ENCODE peak calls at places on chromosomes 1 and 21, in four cellular contexts. N, T, H and I are unnamed samples.

GRCh38 chr1:3062616-3063378 is 6.2 kb upstream of the PRDM16 start:
- DNase-seq in N (no peak), H (no peak), T (no peak), I (no peak)

GRCh38 chr1:210250998-210251679 is 18.5 kb downstream of the SERTAD4 start:
- DNase-seq in H (no peak), N (no peak), T (peak; percentile 52), I (peak; percentile 25)

GRCh38 chr1:105260018-105260417 is 1510.3 kb downstream of the AMY1C start:
- DNase-seq in H (no peak), T (no peak), N (no peak), I (no peak)

GRCh38 chr1:209505044-209505443 is 78.5 kb upstream of the CAMK1G start:
- DNase-seq in T (no peak), H (peak; percentile 28), N (no peak), I (no peak)

GRCh38 chr1:46991083-46991923 is 32.2 kb upstream of the CYP4X1 start:
- DNase-seq in H (no peak), N (no peak), T (no peak), I (no peak)

GRCh38 chr1:79496129-79496528 is 489.6 kb upstream of the ADGRL4 start:
- DNase-seq in H (no peak), N (no peak), T (no peak), I (no peak)

GRCh38 chr1:211680752-211681327 is 5.4 kb upstream of the NEK2 start:
- DNase-seq in T (peak; percentile 69), N (peak; percentile 40), H (peak; percentile 91), I (peak; percentile 78)

GRCh38 chr1:78607944-78608343 is 12.3 kb upstream of the IFI44L start:
- DNase-seq in N (no peak), H (no peak), T (peak; percentile 14), I (peak; percentile 17)

GRCh38 chr1:201538618-201539551 is at the start of gene NAV1:
- DNase-seq in N (peak; percentile 43), H (peak; percentile 75), T (peak; percentile 56), I (peak; percentile 59)

GRCh38 chr21:36431252-36431651 is 46.1 kb downstream of the CHAF1B start:
- DNase-seq in N (no peak), H (no peak), T (no peak), I (no peak)

GRCh38 chr21:36433011-36433709 is 46.8 kb downstream of the CLDN14 start:
- DNase-seq in H (no peak), N (no peak), T (no peak), I (no peak)

GRCh38 chr21:36429672-36430546 is 44.7 kb downstream of the CHAF1B start:
- DNase-seq in H (peak; percentile 100), N (peak; percentile 26), T (peak; percentile 43), I (peak; percentile 67)

GRCh38 chr21:36428789-36429671 is 43.8 kb downstream of the CHAF1B start:
- DNase-seq in T (no peak), H (no peak), N (no peak), I (no peak)

DNA sequence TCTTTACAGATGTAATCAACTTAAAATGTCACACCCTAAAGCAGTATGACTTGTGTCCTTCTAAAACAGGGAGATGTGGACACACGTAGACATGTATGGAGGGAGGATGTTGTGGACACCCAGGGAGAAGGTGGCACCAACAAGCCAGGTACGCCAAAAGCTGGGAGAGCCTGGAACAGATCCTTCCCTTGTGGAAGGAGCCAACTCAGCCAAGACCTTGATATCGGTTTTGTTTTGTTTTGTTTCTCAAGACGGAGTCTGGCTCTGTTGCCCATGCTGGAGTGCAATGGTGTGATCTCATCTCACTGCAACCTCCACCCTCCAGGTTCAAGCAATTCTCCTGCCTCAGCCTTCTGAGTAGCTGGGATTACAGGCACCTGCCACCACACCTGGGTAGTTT is 45.6 kb downstream of the CHAF1B start:
- DNase-seq in H (no peak), N (no peak), T (no peak), I (no peak)
- H3K27ac ChIP-seq in H (peak overlapping the region; percentile 34), N (peak overlapping the region; percentile 17), T (no peak overlapping the region), I (no peak overlapping the region)

DNA sequence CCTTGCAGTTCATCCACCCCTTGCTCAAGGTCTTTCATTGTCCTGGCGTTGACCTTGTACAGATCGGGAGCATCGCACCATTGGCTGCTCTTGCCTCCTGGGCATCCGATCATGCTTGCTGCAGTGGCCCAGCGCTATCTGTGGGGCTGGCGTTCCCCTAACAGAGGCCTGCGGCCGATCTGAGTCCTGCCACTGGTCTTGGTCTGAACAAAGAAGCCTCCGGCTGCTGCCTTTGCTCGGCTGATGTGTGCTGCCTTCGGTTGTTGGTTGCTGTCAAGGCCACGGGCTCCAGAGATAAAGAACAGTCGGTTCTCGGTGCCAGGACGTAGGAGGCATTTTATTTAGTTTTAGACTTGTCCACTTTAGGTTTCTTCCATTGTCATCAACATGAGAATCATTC is 39.0 kb downstream of the PCNT start:
- DNase-seq in T (no peak), N (no peak), H (no peak), I (no peak)
- H3K4me3 ChIP-seq in T (no peak overlapping the region), N (no peak overlapping the region), H (no peak overlapping the region), I (no peak overlapping the region)

GRCh38 chr1:82600314-82600713 is 799.6 kb downstream of the ADGRL2 start:
- DNase-seq in N (no peak), H (no peak), T (no peak), I (no peak)

GRCh38 chr1:82598816-82599215 is 798.1 kb downstream of the ADGRL2 start:
- DNase-seq in H (no peak), T (no peak), N (no peak), I (no peak)

GRCh38 chr1:82597620-82598019 is 796.9 kb downstream of the ADGRL2 start:
- DNase-seq in H (no peak), N (no peak), T (no peak), I (no peak)
- TF ChIP-seq POLR2A in H (no peak), N (no peak), T (no peak), I (no peak)

GRCh38 chr1:8398677-8399076 is 80.8 kb downstream of the SLC45A1 start:
- DNase-seq in H (no peak), N (no peak), T (no peak), I (no peak)
- H3K27ac ChIP-seq in H (no peak overlapping the region), N (peak overlapping the region; percentile 71), T (peak overlapping the region; percentile 69), I (peak overlapping the region; percentile 74)

GRCh38 chr1:37998089-37998808 is 7.1 kb downstream of the FHL3 start:
- DNase-seq in N (no peak), T (no peak), H (no peak), I (no peak)

GRCh38 chr1:37998913-37999433 is 6.3 kb downstream of the FHL3 start:
- DNase-seq in H (no peak), N (no peak), T (no peak), I (no peak)

GRCh38 chr1:37997256-37998088 is 7.7 kb upstream of the SF3A3 start:
- DNase-seq in T (no peak), N (no peak), H (no peak), I (no peak)

GRCh38 chr1:37994886-37995566 is 5.2 kb upstream of the SF3A3 start:
- DNase-seq in H (no peak), T (no peak), N (no peak), I (no peak)

GRCh38 chr1:37995773-37996379 is 6.1 kb upstream of the SF3A3 start:
- DNase-seq in N (peak; percentile 80), H (peak; percentile 89), T (peak; percentile 74), I (peak; percentile 54)
- H3K4me3 ChIP-seq in N (peak overlapping the region; percentile 48), H (peak overlapping the region; percentile 42), T (peak overlapping the region; percentile 39), I (peak overlapping the region; percentile 8)

GRCh38 chr1:150363426-150364230 is at the start of gene RPRD2:
- DNase-seq in T (peak; percentile 99), N (peak; percentile 100), H (peak; percentile 99), I (peak; percentile 100)
- TF ChIP-seq POLR2A in T (peak; percentile 68), N (no peak), H (peak; percentile 82), I (peak; percentile 77)

DNA sequence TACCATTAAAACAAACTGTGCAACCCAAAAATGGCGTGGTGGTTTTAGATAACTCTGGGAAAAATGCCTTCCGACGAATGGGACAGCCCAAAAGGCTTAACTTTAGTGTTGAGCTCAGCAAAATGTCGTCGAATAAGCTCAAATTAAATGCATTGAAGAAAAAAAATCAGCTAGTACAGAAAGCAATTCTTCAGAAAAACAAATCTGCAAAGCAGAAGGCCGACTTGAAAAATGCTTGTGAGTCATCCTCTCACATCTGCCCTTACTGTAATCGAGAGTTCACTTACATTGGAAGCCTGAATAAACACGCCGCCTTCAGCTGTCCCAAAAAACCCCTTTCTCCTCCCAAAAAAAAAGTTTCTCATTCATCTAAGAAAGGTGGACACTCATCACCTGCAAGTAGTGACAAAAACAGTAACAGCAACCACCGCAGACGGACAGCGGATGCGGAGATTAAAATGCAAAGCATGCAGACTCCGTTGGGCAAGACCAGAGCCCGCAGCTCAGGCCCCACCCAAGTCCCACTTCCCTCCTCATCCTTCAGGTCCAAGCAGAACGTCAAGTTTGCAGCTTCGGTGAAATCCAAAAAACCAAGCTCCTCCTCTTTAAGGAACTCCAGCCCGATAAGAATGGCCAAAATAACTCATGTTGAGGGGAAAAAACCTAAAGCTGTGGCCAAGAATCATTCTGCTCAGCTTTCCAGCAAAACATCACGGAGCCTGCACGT is 82.1 kb downstream of the PRDM2 start:
- DNase-seq in H (peak; percentile 86), N (no peak), T (no peak), I (no peak)
- H3K27ac ChIP-seq in H (peak overlapping the region; percentile 83), N (peak overlapping the region; percentile 53), T (peak overlapping the region; percentile 4), I (no peak overlapping the region)

GRCh38 chr1:205208805-205209204 is 2.7 kb downstream of the DSTYK start:
- DNase-seq in N (no peak), H (no peak), T (no peak), I (no peak)

GRCh38 chr1:205214756-205215155 is 3.3 kb upstream of the DSTYK start:
- DNase-seq in N (no peak), T (no peak), H (no peak), I (no peak)

GRCh38 chr1:205210876-205211838 is at the start of gene DSTYK:
- DNase-seq in H (peak; percentile 97), N (peak; percentile 91), T (peak; percentile 93), I (peak; percentile 90)

GRCh38 chr1:205216588-205216987 is 5.1 kb upstream of the DSTYK start:
- DNase-seq in H (no peak), N (no peak), T (no peak), I (no peak)

GRCh38 chr1:205211839-205212241 is 338 bp upstream of the DSTYK start:
- DNase-seq in T (no peak), N (no peak), H (no peak), I (no peak)
- H3K4me3 ChIP-seq in T (peak overlapping the region; percentile 79), N (peak overlapping the region; percentile 70), H (peak overlapping the region; percentile 68), I (no peak overlapping the region)

GRCh38 chr1:25875154-25875855 is at the start of gene PAQR7:
- DNase-seq in N (peak; percentile 70), T (peak; percentile 77), H (peak; percentile 70), I (peak; percentile 85)
- TF ChIP-seq POLR2A in N (no peak), T (peak; percentile 38), H (no peak), I (peak; percentile 59)